ENCODE peak calls at places on chromosomes 11 and 22, in eight cellular contexts. X, Z, P, L, A, W, I and V are unnamed samples.

GRCh38 chr11:107808526-107808925 is 50.1 kb downstream of the SLC35F2 start:
- DNase-seq in X (no peak), Z (no peak), P (no peak), L (no peak), A (no peak), W (no peak), I (no peak), V (no peak)

GRCh38 chr11:68891356-68891948 is 12.2 kb downstream of the MRPL21 start:
- DNase-seq in X (no peak), Z (no peak), P (no peak), L (no peak), A (no peak), W (no peak), I (no peak), V (no peak)

GRCh38 chr11:87352759-87353707 is 315.3 kb downstream of the TMEM135 start:
- DNase-seq in X (peak), Z (peak), P (peak), L (peak), A (peak), W (peak), I (peak), V (peak)

GRCh38 chr11:65432133-65432650 is 9.6 kb downstream of the NEAT1 start:
- DNase-seq in X (no peak), Z (no peak), P (peak), L (no peak), A (no peak), W (no peak), I (no peak), V (no peak)

GRCh38 chr22:27612075-27612474 is 189.5 kb downstream of the MN1 start:
- DNase-seq in X (no peak), Z (no peak), P (no peak), L (no peak), A (no peak), W (no peak), I (no peak), V (no peak)

GRCh38 chr11:74141274-74141695 is 29.5 kb downstream of the C2CD3 start:
- DNase-seq in X (no peak), Z (no peak), P (peak), L (no peak), A (peak), W (no peak), I (no peak), V (no peak)

GRCh38 chr11:10669258-10670033 is 24.1 kb downstream of the IRAG1 start:
- DNase-seq in X (no peak), Z (no peak), P (peak), L (no peak), A (peak), W (no peak), I (no peak), V (no peak)

GRCh38 chr22:42338502-42338901 is 68.0 kb upstream of the TCF20 start:
- DNase-seq in X (no peak), Z (no peak), P (peak), L (no peak), A (no peak), W (no peak), I (no peak), V (no peak)

GRCh38 chr11:106468091-106468490 is 390.6 kb downstream of the AASDHPPT start:
- DNase-seq in X (no peak), Z (no peak), P (no peak), L (no peak), A (peak), W (no peak), I (no peak), V (no peak)

GRCh38 chr11:130489027-130489584 is 40.7 kb downstream of the ADAMTS15 start:
- DNase-seq in X (no peak), Z (no peak), P (peak), L (no peak), A (no peak), W (no peak), I (no peak), V (no peak)
- H3K27ac ChIP-seq in X (no peak), Z (peak), P (peak), L (no peak), A (no peak), W (no peak), I (no peak), V (no peak)

GRCh38 chr11:118084656-118085055 is 2.1 kb downstream of the SMIM35 start:
- DNase-seq in X (no peak), Z (no peak), P (no peak), L (no peak), A (no peak), W (no peak), I (no peak), V (no peak)
- H3K27ac ChIP-seq in X (no peak), Z (no peak), P (no peak), L (no peak), A (no peak), W (no peak), I (no peak), V (no peak)

GRCh38 chr22:19717181-19717580 is 2.9 kb downstream of the SEPTIN5 start:
- DNase-seq in X (no peak), Z (no peak), P (no peak), L (peak), A (no peak), W (no peak), I (no peak), V (no peak)
- H3K27ac ChIP-seq in X (no peak), Z (no peak), P (no peak), L (no peak), A (no peak), W (no peak), I (no peak), V (no peak)

DNA sequence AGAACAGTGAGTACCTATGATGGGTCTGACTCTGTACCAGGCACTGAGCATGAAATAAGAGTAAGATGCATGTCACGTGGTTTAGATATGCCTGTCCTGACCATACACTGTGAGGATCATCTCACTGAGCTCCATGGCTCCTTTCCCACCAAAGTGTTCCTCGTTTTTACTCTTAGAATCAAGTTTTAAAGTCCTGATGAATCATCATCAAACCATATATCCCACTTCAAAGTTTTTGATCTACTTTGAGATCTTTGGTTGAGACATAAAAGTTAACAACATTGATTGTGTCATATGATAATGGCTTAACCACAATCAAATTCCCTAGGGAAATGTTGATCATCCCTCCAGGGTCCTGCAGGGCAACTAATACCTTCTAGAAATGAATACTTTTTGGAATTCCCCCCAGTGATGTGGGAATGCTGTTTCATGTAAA is 12.8 kb downstream of the ETS1 start:
- DNase-seq in X (no peak), Z (no peak), P (no peak), L (no peak), A (peak), W (no peak), I (no peak), V (no peak)
- H3K27ac ChIP-seq in X (no peak), Z (no peak), P (no peak), L (no peak), A (no peak), W (no peak), I (no peak), V (no peak)

GRCh38 chr11:15864021-15864805 is 492.1 kb downstream of the SOX6 start:
- DNase-seq in X (no peak), Z (no peak), P (no peak), L (no peak), A (no peak), W (no peak), I (no peak), V (no peak)
- H3K27ac ChIP-seq in X (no peak), Z (no peak), P (no peak), L (no peak), A (no peak), W (no peak), I (no peak), V (no peak)